ENCODE peak calls at places on chromosomes 6 and 20, in eight cellular contexts. One of them, this sample, is unnamed.
A peak's percentile ranks its signal among the peaks of the same experiment; 100 is the strongest.

GRCh38 chr20:19885981-19886665 is 128.1 kb downstream of the RIN2 start:
- DNase-seq in GM23338: peak; percentile 7
- DNase-seq in HFF-Myc: peak; percentile 52
- DNase-seq in choroid plexus epithelial cell: no peak
- DNase-seq in body of pancreas: peak; percentile 63
- DNase-seq in mammary epithelial cell: peak; percentile 41
- DNase-seq in pancreas: peak; percentile 32
- DNase-seq in transverse colon: peak; percentile 72
- DNase-seq in this sample: peak; percentile 89

GRCh38 chr20:5156670-5157448 is 30.1 kb downstream of the CDS2 start:
- DNase-seq in GM23338: no peak
- DNase-seq in HFF-Myc: no peak
- DNase-seq in choroid plexus epithelial cell: peak; percentile 41
- DNase-seq in body of pancreas: no peak
- DNase-seq in mammary epithelial cell: no peak
- DNase-seq in pancreas: no peak
- DNase-seq in transverse colon: no peak
- DNase-seq in this sample: no peak

GRCh38 chr6:104855507-104855906 is 4.2 kb downstream of the HACE1 start:
- DNase-seq in GM23338: no peak
- DNase-seq in HFF-Myc: peak; percentile 17
- DNase-seq in choroid plexus epithelial cell: peak; percentile 31
- DNase-seq in body of pancreas: no peak
- DNase-seq in mammary epithelial cell: peak; percentile 26
- DNase-seq in pancreas: no peak
- DNase-seq in transverse colon: no peak
- DNase-seq in this sample: no peak

GRCh38 chr20:48729538-48729937 is 98.3 kb downstream of the PREX1 start:
- DNase-seq in GM23338: no peak
- DNase-seq in HFF-Myc: no peak
- DNase-seq in choroid plexus epithelial cell: no peak
- DNase-seq in body of pancreas: no peak
- DNase-seq in mammary epithelial cell: no peak
- DNase-seq in pancreas: no peak
- DNase-seq in transverse colon: no peak
- DNase-seq in this sample: no peak

GRCh38 chr6:161694995-161695394 is 421.1 kb upstream of the AGPAT4 start:
- DNase-seq in GM23338: peak; percentile 75
- DNase-seq in HFF-Myc: peak; percentile 3
- DNase-seq in choroid plexus epithelial cell: peak; percentile 66
- DNase-seq in body of pancreas: peak; percentile 24
- DNase-seq in mammary epithelial cell: no peak
- DNase-seq in pancreas: no peak
- DNase-seq in transverse colon: no peak
- DNase-seq in this sample: no peak

GRCh38 chr20:59020938-59021551 is 1.8 kb downstream of the TUBB1 start:
- DNase-seq in GM23338: no peak
- DNase-seq in HFF-Myc: no peak
- DNase-seq in choroid plexus epithelial cell: peak; percentile 57
- DNase-seq in body of pancreas: no peak
- DNase-seq in mammary epithelial cell: peak; percentile 84
- DNase-seq in pancreas: no peak
- DNase-seq in transverse colon: no peak
- DNase-seq in this sample: no peak

GRCh38 chr6:29705389-29706231 is 17.6 kb upstream of the HLA-F start:
- DNase-seq in GM23338: peak; percentile 87
- DNase-seq in HFF-Myc: no peak
- DNase-seq in choroid plexus epithelial cell: peak; percentile 71
- DNase-seq in body of pancreas: peak; percentile 54
- DNase-seq in mammary epithelial cell: peak; percentile 32
- DNase-seq in pancreas: peak; percentile 26
- DNase-seq in transverse colon: no peak
- DNase-seq in this sample: peak; percentile 49

GRCh38 chr20:18679020-18679419 is 91.2 kb downstream of the DTD1 start:
- DNase-seq in GM23338: peak; percentile 71
- DNase-seq in HFF-Myc: peak; percentile 11
- DNase-seq in choroid plexus epithelial cell: peak; percentile 48
- DNase-seq in body of pancreas: peak; percentile 17
- DNase-seq in mammary epithelial cell: peak; percentile 18
- DNase-seq in pancreas: peak; percentile 6
- DNase-seq in transverse colon: no peak
- DNase-seq in this sample: no peak

GRCh38 chr6:105991561-105992314 is 94.4 kb upstream of the PRDM1 start:
- DNase-seq in GM23338: peak; percentile 56
- DNase-seq in HFF-Myc: no peak
- DNase-seq in choroid plexus epithelial cell: peak; percentile 7
- DNase-seq in body of pancreas: peak; percentile 55
- DNase-seq in mammary epithelial cell: peak; percentile 53
- DNase-seq in pancreas: no peak
- DNase-seq in transverse colon: peak; percentile 55
- DNase-seq in this sample: peak; percentile 60

GRCh38 chr6:140379919-140380318 is 1005.5 kb upstream of the CITED2 start:
- DNase-seq in GM23338: no peak
- DNase-seq in HFF-Myc: peak; percentile 88
- DNase-seq in choroid plexus epithelial cell: peak; percentile 94
- DNase-seq in body of pancreas: no peak
- DNase-seq in mammary epithelial cell: no peak
- DNase-seq in pancreas: no peak
- DNase-seq in transverse colon: no peak
- DNase-seq in this sample: no peak

GRCh38 chr6:133802861-133803260 is 86.1 kb upstream of the TCF21 start:
- DNase-seq in GM23338: no peak
- DNase-seq in HFF-Myc: no peak
- DNase-seq in choroid plexus epithelial cell: no peak
- DNase-seq in body of pancreas: no peak
- DNase-seq in mammary epithelial cell: no peak
- DNase-seq in pancreas: no peak
- DNase-seq in transverse colon: no peak
- DNase-seq in this sample: no peak

GRCh38 chr6:105510746-105511145 is 107.9 kb upstream of the PREP start:
- DNase-seq in GM23338: no peak
- DNase-seq in HFF-Myc: no peak
- DNase-seq in choroid plexus epithelial cell: peak; percentile 56
- DNase-seq in body of pancreas: no peak
- DNase-seq in mammary epithelial cell: peak; percentile 58
- DNase-seq in pancreas: no peak
- DNase-seq in transverse colon: no peak
- DNase-seq in this sample: no peak

GRCh38 chr20:64167676-64168075 is 3.4 kb downstream of the MYT1 start:
- DNase-seq in GM23338: no peak
- DNase-seq in HFF-Myc: no peak
- DNase-seq in choroid plexus epithelial cell: no peak
- DNase-seq in body of pancreas: no peak
- DNase-seq in mammary epithelial cell: no peak
- DNase-seq in pancreas: no peak
- DNase-seq in transverse colon: no peak
- DNase-seq in this sample: no peak

GRCh38 chr20:43360016-43360415 is 97.7 kb upstream of the SRSF6 start:
- DNase-seq in GM23338: no peak
- DNase-seq in HFF-Myc: no peak
- DNase-seq in choroid plexus epithelial cell: no peak
- DNase-seq in body of pancreas: no peak
- DNase-seq in mammary epithelial cell: no peak
- DNase-seq in pancreas: no peak
- DNase-seq in transverse colon: no peak
- DNase-seq in this sample: no peak

GRCh38 chr6:73079611-73079955 is 145.7 kb downstream of the KHDC1L start:
- DNase-seq in GM23338: no peak
- DNase-seq in HFF-Myc: no peak
- DNase-seq in choroid plexus epithelial cell: peak; percentile 31
- DNase-seq in body of pancreas: no peak
- DNase-seq in mammary epithelial cell: peak; percentile 68
- DNase-seq in pancreas: no peak
- DNase-seq in transverse colon: no peak
- DNase-seq in this sample: no peak

GRCh38 chr6:110524305-110524704 is 47.9 kb upstream of the SLC22A16 start:
- DNase-seq in GM23338: no peak
- DNase-seq in HFF-Myc: no peak
- DNase-seq in choroid plexus epithelial cell: no peak
- DNase-seq in body of pancreas: no peak
- DNase-seq in mammary epithelial cell: peak; percentile 56
- DNase-seq in pancreas: no peak
- DNase-seq in transverse colon: no peak
- DNase-seq in this sample: no peak

GRCh38 chr20:926646-927045 is 10.5 kb upstream of the ANGPT4 start:
- DNase-seq in GM23338: no peak
- DNase-seq in HFF-Myc: no peak
- DNase-seq in choroid plexus epithelial cell: no peak
- DNase-seq in body of pancreas: no peak
- DNase-seq in mammary epithelial cell: no peak
- DNase-seq in pancreas: no peak
- DNase-seq in transverse colon: no peak
- DNase-seq in this sample: no peak

GRCh38 chr6:17417817-17418216 is 24.4 kb downstream of the CAP2 start:
- DNase-seq in GM23338: peak; percentile 76
- DNase-seq in HFF-Myc: peak; percentile 51
- DNase-seq in choroid plexus epithelial cell: peak; percentile 75
- DNase-seq in body of pancreas: no peak
- DNase-seq in mammary epithelial cell: peak; percentile 38
- DNase-seq in pancreas: no peak
- DNase-seq in transverse colon: no peak
- DNase-seq in this sample: no peak

GRCh38 chr6:134719850-134720249 is 230.1 kb downstream of the ALDH8A1 start:
- DNase-seq in GM23338: no peak
- DNase-seq in HFF-Myc: no peak
- DNase-seq in choroid plexus epithelial cell: no peak
- DNase-seq in body of pancreas: no peak
- DNase-seq in mammary epithelial cell: no peak
- DNase-seq in pancreas: no peak
- DNase-seq in transverse colon: no peak
- DNase-seq in this sample: no peak

DNA sequence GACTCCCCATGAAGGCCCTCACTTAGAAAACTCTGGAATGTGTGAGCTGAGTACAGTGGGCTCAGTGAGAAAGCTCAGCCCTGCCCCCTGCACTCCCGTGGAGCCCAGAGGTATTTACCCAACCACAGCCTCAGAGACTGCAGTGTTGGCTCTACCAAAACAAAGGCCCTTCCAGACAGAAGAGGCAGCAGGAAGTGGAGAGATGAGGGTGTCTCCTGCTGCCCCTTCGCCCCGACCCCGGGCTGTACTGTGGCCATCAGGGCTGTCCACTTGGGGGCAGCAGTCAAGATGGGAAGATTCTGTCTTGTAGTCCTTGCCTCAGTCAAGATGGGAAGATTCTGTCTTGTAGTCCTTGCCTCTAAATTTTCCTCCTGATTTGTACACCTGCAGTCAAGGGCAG is 341.3 kb downstream of the TAF4 start:
- DNase-seq in GM23338: peak; percentile 64
- DNase-seq in HFF-Myc: no peak
- DNase-seq in choroid plexus epithelial cell: peak; percentile 29
- DNase-seq in body of pancreas: no peak
- DNase-seq in mammary epithelial cell: no peak
- DNase-seq in pancreas: no peak
- DNase-seq in transverse colon: no peak
- DNase-seq in this sample: no peak
- TF ChIP-seq CTCF in GM23338: peak; percentile 63
- TF ChIP-seq CTCF in HFF-Myc: peak; percentile 34
- TF ChIP-seq CTCF in choroid plexus epithelial cell: peak; percentile 45
- TF ChIP-seq CTCF in body of pancreas: no peak
- TF ChIP-seq CTCF in mammary epithelial cell: peak; percentile 28
- TF ChIP-seq CTCF in pancreas: no peak
- TF ChIP-seq CTCF in transverse colon: no peak
- TF ChIP-seq CTCF in this sample: no peak

DNA sequence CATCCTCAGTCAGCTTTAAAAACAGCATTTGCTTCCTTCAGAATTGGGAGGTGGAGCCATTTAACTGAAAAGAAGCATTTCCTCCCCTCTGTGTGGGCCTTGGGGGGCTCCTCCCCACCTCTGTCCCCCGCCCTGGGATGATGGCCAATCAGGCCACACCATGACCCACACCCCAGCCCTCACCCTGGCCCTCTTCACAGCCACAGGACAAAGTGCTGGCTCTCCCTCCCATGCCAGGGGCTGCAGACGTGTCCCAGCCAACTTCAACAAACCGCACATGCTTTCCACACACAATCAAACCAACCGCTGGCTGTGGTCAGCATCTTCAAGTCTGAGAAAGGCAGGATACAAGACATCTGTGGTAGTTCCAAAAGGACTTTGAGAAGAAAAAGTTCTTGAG is 11.9 kb downstream of the TTLL2 start:
- DNase-seq in GM23338: no peak
- DNase-seq in HFF-Myc: no peak
- DNase-seq in choroid plexus epithelial cell: no peak
- DNase-seq in body of pancreas: no peak
- DNase-seq in mammary epithelial cell: no peak
- DNase-seq in pancreas: no peak
- DNase-seq in transverse colon: no peak
- DNase-seq in this sample: no peak
- H3K4me3 ChIP-seq in GM23338: no peak overlapping the region
- H3K4me3 ChIP-seq in HFF-Myc: no peak overlapping the region
- H3K4me3 ChIP-seq in choroid plexus epithelial cell: no peak overlapping the region
- H3K4me3 ChIP-seq in body of pancreas: no peak overlapping the region
- H3K4me3 ChIP-seq in mammary epithelial cell: no peak overlapping the region
- H3K4me3 ChIP-seq in pancreas: no peak overlapping the region
- H3K4me3 ChIP-seq in transverse colon: no peak overlapping the region
- H3K4me3 ChIP-seq in this sample: no peak overlapping the region

DNA sequence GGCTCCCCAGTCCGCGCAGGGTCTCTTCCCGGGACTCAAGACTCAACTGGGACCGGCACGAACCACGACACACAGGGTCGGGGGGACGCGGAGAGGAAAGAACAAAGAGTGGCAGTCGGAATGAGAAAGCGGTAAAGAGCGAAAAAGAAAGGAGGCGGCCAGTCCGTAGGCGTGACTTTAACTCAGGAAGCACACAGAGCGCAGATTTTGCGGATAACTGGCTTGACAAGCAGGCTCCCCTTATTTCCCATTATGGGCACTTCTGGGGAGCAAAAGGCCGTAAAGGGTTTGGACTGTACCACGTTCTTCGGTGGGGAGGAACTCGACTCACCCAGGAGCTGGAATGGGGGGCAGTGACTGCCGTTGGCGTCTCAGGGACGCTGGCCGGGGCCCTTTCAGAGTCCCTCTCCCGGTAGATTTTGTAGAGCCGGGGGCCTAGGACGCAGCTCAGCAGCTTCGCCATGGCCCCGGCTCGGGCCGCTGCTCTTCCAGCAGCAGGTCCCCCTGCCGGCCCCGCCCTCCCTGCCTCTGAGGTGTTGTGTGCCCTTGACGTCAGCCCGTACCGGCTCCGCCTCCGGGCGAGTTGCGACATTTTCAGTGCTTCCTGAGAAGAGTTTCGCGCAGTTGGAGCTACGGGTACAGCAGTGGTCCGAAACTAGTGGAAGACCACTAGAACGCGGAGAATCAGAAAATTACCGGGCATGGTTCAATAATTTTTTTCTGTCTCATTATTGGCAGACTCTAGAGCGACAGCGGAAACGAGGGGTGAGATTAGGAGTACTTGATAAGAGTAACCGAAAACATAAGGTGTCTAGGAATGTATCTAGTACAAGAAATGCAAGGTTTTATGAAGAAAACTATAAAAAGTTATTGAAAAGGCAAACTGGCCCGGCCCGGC is at the start of gene ABHD16A:
- DNase-seq in GM23338: peak; percentile 99
- DNase-seq in HFF-Myc: peak; percentile 95
- DNase-seq in choroid plexus epithelial cell: peak; percentile 99
- DNase-seq in body of pancreas: peak; percentile 100
- DNase-seq in mammary epithelial cell: peak; percentile 97
- DNase-seq in pancreas: peak; percentile 98
- DNase-seq in transverse colon: peak; percentile 99
- DNase-seq in this sample: peak; percentile 99
- TF ChIP-seq CTCF in GM23338: no peak
- TF ChIP-seq CTCF in HFF-Myc: no peak
- TF ChIP-seq CTCF in choroid plexus epithelial cell: no peak
- TF ChIP-seq CTCF in body of pancreas: no peak
- TF ChIP-seq CTCF in mammary epithelial cell: no peak
- TF ChIP-seq CTCF in pancreas: no peak
- TF ChIP-seq CTCF in transverse colon: peak; percentile 29
- TF ChIP-seq CTCF in this sample: no peak

GRCh38 chr6:108565893-108566292 is 5.2 kb downstream of the FOXO3 start:
- DNase-seq in GM23338: no peak
- DNase-seq in HFF-Myc: no peak
- DNase-seq in choroid plexus epithelial cell: peak; percentile 75
- DNase-seq in body of pancreas: peak; percentile 31
- DNase-seq in mammary epithelial cell: peak; percentile 52
- DNase-seq in pancreas: no peak
- DNase-seq in transverse colon: peak; percentile 36
- DNase-seq in this sample: peak; percentile 44
- H3K4me3 ChIP-seq in GM23338: no peak overlapping the region
- H3K4me3 ChIP-seq in HFF-Myc: no peak overlapping the region
- H3K4me3 ChIP-seq in choroid plexus epithelial cell: no peak overlapping the region
- H3K4me3 ChIP-seq in body of pancreas: no peak overlapping the region
- H3K4me3 ChIP-seq in mammary epithelial cell: no peak overlapping the region
- H3K4me3 ChIP-seq in pancreas: no peak overlapping the region
- H3K4me3 ChIP-seq in transverse colon: peak overlapping the region; percentile 72
- H3K4me3 ChIP-seq in this sample: no peak overlapping the region